ENCODE peak calls at places on chromosomes 16 and 17, in six cellular contexts. Y is A549, B is K562, D is WTC11, C is HepG2, W is H1. M is an unnamed sample.

GRCh38 chr17:55735784-55736405 is 13.2 kb upstream of the TMEM100 start:
- DNase-seq in W (no peak), Y (peak; percentile 72), B (peak; percentile 27), C (peak; percentile 54), D (peak; percentile 24), M (peak; percentile 32)

GRCh38 chr17:17225901-17226300 is 11.1 kb downstream of the FLCN start:
- DNase-seq in D (no peak), Y (no peak), B (no peak), W (no peak), C (no peak), M (no peak)

GRCh38 chr16:1152123-1152638 is 725 bp upstream of the CACNA1H start:
- DNase-seq in D (peak; percentile 54), C (no peak), W (peak; percentile 69), Y (no peak), B (no peak), M (no peak)

GRCh38 chr16:5025171-5025632 is 8.5 kb downstream of the NAGPA start:
- DNase-seq in C (no peak), B (no peak), W (peak; percentile 86), Y (peak; percentile 46), D (peak; percentile 85), M (peak; percentile 16)

GRCh38 chr17:14211778-14212177 is 24.9 kb downstream of the CDRT15 start:
- DNase-seq in Y (no peak), B (peak; percentile 22), W (peak; percentile 67), D (peak; percentile 63), C (no peak), M (no peak)

GRCh38 chr17:5630434-5630833 is 46.1 kb upstream of the NLRP1 start:
- DNase-seq in Y (no peak), D (no peak), C (no peak), W (no peak), B (no peak), M (peak; percentile 73)

GRCh38 chr16:74661064-74661463 is 5.6 kb downstream of the RFWD3 start:
- DNase-seq in Y (no peak), C (no peak), D (no peak), B (no peak), W (no peak), M (no peak)

GRCh38 chr16:58455750-58456149 is 44.2 kb upstream of the NDRG4 start:
- DNase-seq in W (no peak), C (no peak), D (no peak), Y (peak; percentile 30), B (no peak), M (no peak)

GRCh38 chr17:77815127-77815905 is 143.2 kb upstream of the TNRC6C start:
- DNase-seq in W (no peak), C (no peak), Y (no peak), B (no peak), D (no peak), M (no peak)

GRCh38 chr17:17179371-17179827 is 26.7 kb downstream of the PLD6 start:
- DNase-seq in B (no peak), D (no peak), Y (no peak), W (no peak), C (no peak), M (no peak)

GRCh38 chr17:8350339-8350738 is 10.7 kb downstream of the ODF4 start:
- DNase-seq in W (no peak), Y (no peak), B (no peak), D (no peak), C (no peak), M (no peak)

GRCh38 chr17:8345052-8345690 is 5.5 kb downstream of the ODF4 start:
- DNase-seq in Y (no peak), C (no peak), D (no peak), W (no peak), B (no peak), M (no peak)

GRCh38 chr17:8341456-8341855 is 1.8 kb downstream of the ODF4 start:
- DNase-seq in D (no peak), B (no peak), W (no peak), Y (no peak), C (no peak), M (no peak)

GRCh38 chr17:8345951-8346665 is 6.5 kb downstream of the ODF4 start:
- DNase-seq in D (no peak), Y (no peak), W (no peak), B (no peak), C (no peak), M (no peak)
- TF ChIP-seq JUN in D (no peak), Y (no peak), W (no peak), B (no peak), C (no peak), M (no peak)

DNA sequence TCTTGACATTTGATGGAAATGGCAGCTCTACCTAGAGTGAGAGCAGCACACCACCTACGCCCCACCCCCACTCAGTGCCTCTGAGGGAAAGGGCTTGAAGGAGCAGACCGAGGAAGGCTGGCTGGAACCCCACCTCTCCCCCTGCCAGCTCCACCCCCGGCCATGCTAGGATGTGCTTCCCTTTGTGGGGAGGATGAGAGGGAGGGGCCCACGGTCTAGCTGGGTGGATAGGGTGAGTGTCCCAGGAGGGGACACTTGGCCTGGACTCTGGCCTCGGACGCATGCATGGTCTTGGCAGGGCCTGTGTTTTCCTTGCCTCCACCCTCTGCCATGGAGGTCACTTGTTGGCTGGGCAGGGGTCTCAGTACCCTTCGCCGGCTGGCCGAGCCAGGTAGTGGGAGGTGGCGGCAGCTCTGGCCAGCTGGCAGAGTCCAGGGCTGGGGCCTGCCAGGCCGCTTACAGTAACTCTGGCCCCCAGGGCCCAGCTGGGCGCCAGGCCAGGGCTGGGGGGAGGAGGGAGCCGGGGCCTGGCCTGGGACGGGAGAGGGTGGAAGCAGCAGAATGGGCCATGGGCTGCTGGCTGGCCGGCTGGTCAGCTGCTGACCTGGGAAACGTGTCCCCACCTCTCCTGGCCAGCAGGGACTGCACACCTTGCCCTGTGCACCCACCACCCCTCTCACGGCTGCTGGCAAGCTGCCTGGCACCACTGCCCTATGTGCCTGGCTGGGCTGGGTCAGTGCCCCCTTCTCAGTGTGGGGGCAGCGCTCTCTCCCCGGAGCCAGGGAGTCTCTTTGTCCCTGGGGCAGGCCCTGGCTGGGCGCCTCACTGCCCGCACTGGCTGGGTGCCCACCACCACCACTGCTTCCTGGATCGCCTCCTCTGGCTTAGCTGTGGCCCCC is 23.0 kb downstream of the RARA start:
- DNase-seq in Y (peak; percentile 75), W (no peak), B (peak; percentile 32), D (no peak), C (no peak), M (peak; percentile 73)
- TF ChIP-seq JUN in Y (no peak), W (no peak), B (no peak), D (no peak), C (no peak), M (no peak)

GRCh38 chr17:73797594-73798110 is 153.4 kb upstream of the SDK2 start:
- DNase-seq in B (no peak), D (no peak), C (peak; percentile 50), W (no peak), Y (no peak), M (no peak)

GRCh38 chr17:73799091-73799490 is 154.8 kb upstream of the SDK2 start:
- DNase-seq in B (no peak), D (no peak), W (no peak), Y (no peak), C (no peak), M (no peak)

GRCh38 chr17:73799781-73800627 is 155.8 kb upstream of the SDK2 start:
- DNase-seq in Y (peak; percentile 73), D (no peak), C (no peak), B (no peak), W (no peak), M (no peak)

GRCh38 chr17:73795730-73796129 is 151.5 kb upstream of the SDK2 start:
- DNase-seq in D (no peak), B (no peak), W (no peak), Y (no peak), C (peak; percentile 95), M (no peak)

DNA sequence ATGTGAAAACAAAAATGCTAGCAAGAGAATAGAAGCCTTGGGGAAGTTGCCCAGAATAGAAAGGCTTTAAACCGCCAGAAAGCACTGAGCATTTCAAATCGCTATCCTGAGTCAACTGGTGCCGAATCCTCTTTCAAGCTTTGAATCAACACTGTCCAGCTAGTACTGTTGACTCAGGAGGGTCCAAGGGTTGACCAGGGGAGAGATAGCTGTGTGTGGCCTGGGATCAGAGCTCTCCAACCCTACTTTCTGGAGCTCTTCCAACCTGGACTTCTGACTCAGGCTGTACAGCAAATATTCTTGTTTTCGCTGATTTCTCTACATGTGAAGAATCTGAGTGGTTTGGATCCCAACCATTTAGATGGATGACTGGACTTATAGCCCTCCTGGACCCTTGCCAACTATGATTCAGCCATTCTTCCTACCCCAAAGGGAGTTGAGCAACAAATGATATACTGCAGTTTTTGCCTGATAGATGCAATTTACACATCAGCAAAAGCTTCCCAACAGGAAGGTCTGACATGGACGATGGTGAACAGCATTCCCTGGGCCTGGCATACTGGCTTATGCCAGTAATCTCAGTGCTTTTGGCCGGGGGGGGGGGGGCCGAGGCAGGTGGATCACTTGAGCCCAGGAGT is 154.0 kb upstream of the SDK2 start:
- DNase-seq in D (no peak), W (no peak), C (peak; percentile 100), Y (peak; percentile 100), B (no peak), M (no peak)
- TF ChIP-seq JUN in D (no peak), W (no peak), C (peak; percentile 97), Y (peak; percentile 100), B (no peak), M (no peak)

GRCh38 chr17:7513850-7514419 is 29.8 kb downstream of the POLR2A start:
- DNase-seq in C (no peak), W (no peak), B (peak; percentile 11), Y (no peak), D (no peak), M (no peak)

GRCh38 chr17:7509937-7510336 is 25.8 kb downstream of the POLR2A start:
- DNase-seq in B (peak; percentile 31), W (no peak), D (no peak), C (no peak), Y (no peak), M (no peak)

GRCh38 chr17:7512105-7512504 is 27.9 kb downstream of the POLR2A start:
- DNase-seq in W (no peak), Y (no peak), D (no peak), C (no peak), B (no peak), M (no peak)

GRCh38 chr17:7511108-7511507 is 26.9 kb downstream of the POLR2A start:
- DNase-seq in W (no peak), D (no peak), C (no peak), Y (no peak), B (peak; percentile 14), M (no peak)

DNA sequence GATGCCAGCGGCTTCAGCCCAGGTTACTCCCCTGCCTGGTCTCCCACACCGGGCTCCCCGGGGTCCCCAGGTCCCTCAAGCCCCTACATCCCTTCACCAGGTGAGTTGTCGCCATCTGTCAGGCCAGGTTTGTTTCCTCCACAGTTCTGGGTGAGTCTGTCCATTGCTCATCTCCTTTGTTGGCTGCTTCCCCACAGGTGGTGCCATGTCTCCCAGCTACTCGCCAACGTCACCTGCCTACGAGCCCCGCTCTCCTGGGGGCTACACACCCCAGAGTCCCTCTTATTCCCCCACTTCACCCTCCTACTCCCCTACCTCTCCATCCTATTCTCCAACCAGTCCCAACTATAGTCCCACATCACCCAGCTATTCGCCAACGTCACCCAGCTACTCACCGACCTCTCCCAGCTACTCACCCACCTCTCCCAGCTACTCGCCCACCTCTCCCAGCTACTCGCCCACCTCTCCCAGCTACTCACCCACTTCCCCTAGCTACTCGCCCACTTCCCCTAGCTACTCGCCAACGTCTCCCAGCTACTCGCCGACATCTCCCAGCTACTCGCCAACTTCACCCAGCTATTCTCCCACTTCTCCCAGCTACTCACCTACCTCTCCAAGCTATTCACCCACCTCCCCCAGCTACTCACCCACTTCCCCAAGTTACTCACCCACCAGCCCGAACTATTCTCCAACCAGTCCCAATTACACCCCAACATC is 28.8 kb downstream of the POLR2A start:
- DNase-seq in C (no peak), D (no peak), Y (no peak), W (no peak), B (no peak), M (no peak)
- TF ChIP-seq JUN in C (no peak), D (no peak), Y (no peak), W (no peak), B (no peak), M (no peak)